ENCODE peak calls at places on chromosome 2, in seven cellular contexts. Y is breast epithelium, V is lower leg skin, N is transverse colon, J is NB4, P is sigmoid colon, Z is suprapubic skin. L is an unnamed sample.

GRCh38 chr2:11621465-11621864 is 48.5 kb downstream of the NTSR2 start:
- DNase-seq in Y (no peak), V (peak), N (no peak), J (no peak), P (no peak), Z (peak), L (no peak)

GRCh38 chr2:189125195-189125594 is 54.4 kb downstream of the COL5A2 start:
- DNase-seq in Y (no peak), V (no peak), N (no peak), J (no peak), P (no peak), Z (no peak), L (no peak)

GRCh38 chr2:240512109-240512485 is 45.7 kb downstream of the ANKMY1 start:
- DNase-seq in Y (peak), V (peak), N (no peak), J (no peak), P (no peak), Z (no peak), L (no peak)

GRCh38 chr2:98308068-98308467 is 38.2 kb upstream of the CNGA3 start:
- DNase-seq in Y (no peak), V (no peak), N (peak), J (no peak), P (no peak), Z (no peak), L (no peak)

GRCh38 chr2:240522406-240522805 is 35.4 kb downstream of the ANKMY1 start:
- DNase-seq in Y (peak), V (peak), N (no peak), J (no peak), P (no peak), Z (no peak), L (no peak)

GRCh38 chr2:234839285-234839684 is 112.5 kb upstream of the SH3BP4 start:
- DNase-seq in Y (no peak), V (no peak), N (no peak), J (no peak), P (no peak), Z (no peak), L (no peak)

GRCh38 chr2:18701981-18702380 is 112.6 kb upstream of the NT5C1B start:
- DNase-seq in Y (no peak), V (no peak), N (no peak), J (no peak), P (no peak), Z (no peak), L (no peak)

GRCh38 chr2:133817680-133818566 is 249.7 kb upstream of the NCKAP5 start:
- DNase-seq in Y (no peak), V (no peak), N (no peak), J (peak), P (no peak), Z (no peak), L (no peak)

GRCh38 chr2:35989523-35989922 is 366.1 kb upstream of the CRIM1 start:
- DNase-seq in Y (no peak), V (no peak), N (no peak), J (peak), P (no peak), Z (no peak), L (no peak)

GRCh38 chr2:31233216-31233615 is 736 bp upstream of the EHD3 start:
- DNase-seq in Y (no peak), V (peak), N (no peak), J (no peak), P (no peak), Z (no peak), L (no peak)

GRCh38 chr2:239538357-239539052 is 137.7 kb upstream of the HDAC4 start:
- DNase-seq in Y (peak), V (no peak), N (no peak), J (no peak), P (peak), Z (no peak), L (no peak)

GRCh38 chr2:56770490-56770889 is 586.7 kb downstream of the CCDC85A start:
- DNase-seq in Y (no peak), V (no peak), N (no peak), J (no peak), P (no peak), Z (no peak), L (no peak)

GRCh38 chr2:73488079-73488478 is 102.4 kb downstream of the ALMS1 start:
- DNase-seq in Y (no peak), V (no peak), N (no peak), J (no peak), P (peak), Z (no peak), L (no peak)

GRCh38 chr2:140882671-140883620 is 1247.9 kb downstream of the LRP1B start:
- DNase-seq in Y (no peak), V (no peak), N (no peak), J (no peak), P (no peak), Z (no peak), L (no peak)

GRCh38 chr2:240507060-240507777 is 50.6 kb downstream of the ANKMY1 start:
- DNase-seq in Y (peak), V (peak), N (no peak), J (no peak), P (no peak), Z (peak), L (no peak)

GRCh38 chr2:109129921-109130725 is 1.1 kb downstream of the SH3RF3 start:
- DNase-seq in Y (no peak), V (peak), N (peak), J (peak), P (peak), Z (peak), L (no peak)

GRCh38 chr2:178282075-178282474 is 87.8 kb downstream of the OSBPL6 start:
- DNase-seq in Y (no peak), V (no peak), N (peak), J (no peak), P (no peak), Z (no peak), L (no peak)

GRCh38 chr2:219574509-219575311 is 2.6 kb downstream of the INHA start:
- DNase-seq in Y (no peak), V (no peak), N (no peak), J (no peak), P (no peak), Z (no peak), L (no peak)

GRCh38 chr2:160394153-160394552 is 99.5 kb downstream of the RBMS1 start:
- DNase-seq in Y (no peak), V (no peak), N (no peak), J (peak), P (no peak), Z (no peak), L (no peak)

GRCh38 chr2:118185210-118186109 is 97.2 kb downstream of the INSIG2 start:
- DNase-seq in Y (peak), V (peak), N (peak), J (peak), P (peak), Z (peak), L (no peak)

GRCh38 chr2:170396799-170397459 is 219.0 kb downstream of the MYO3B start:
- DNase-seq in Y (no peak), V (no peak), N (no peak), J (peak), P (no peak), Z (no peak), L (no peak)

GRCh38 chr2:213251618-213252017 is 32.6 kb upstream of the SPAG16 start:
- DNase-seq in Y (no peak), V (no peak), N (no peak), J (peak), P (no peak), Z (no peak), L (no peak)

GRCh38 chr2:239001794-239002193 is 153.9 kb downstream of the TWIST2 start:
- DNase-seq in Y (no peak), V (peak), N (no peak), J (no peak), P (no peak), Z (no peak), L (no peak)

GRCh38 chr2:196279496-196279895 is 108.1 kb upstream of the STK17B start:
- DNase-seq in Y (no peak), V (no peak), N (no peak), J (no peak), P (no peak), Z (no peak), L (no peak)

GRCh38 chr2:128503358-128504241 is 184.9 kb upstream of the HS6ST1 start:
- DNase-seq in Y (no peak), V (peak), N (no peak), J (no peak), P (no peak), Z (no peak), L (no peak)

GRCh38 chr2:165901996-165902395 is 51.6 kb downstream of the TTC21B start:
- DNase-seq in Y (no peak), V (no peak), N (no peak), J (no peak), P (no peak), Z (no peak), L (no peak)

GRCh38 chr2:238399094-238399493 is 27.6 kb upstream of the ASB1 start:
- DNase-seq in Y (no peak), V (no peak), N (no peak), J (no peak), P (no peak), Z (no peak), L (no peak)

GRCh38 chr2:171431677-171432167 is 2.1 kb downstream of the METTL8 start:
- DNase-seq in Y (no peak), V (no peak), N (no peak), J (no peak), P (no peak), Z (no peak), L (no peak)

GRCh38 chr2:171434671-171434980 is 600 bp downstream of the DCAF17 start:
- DNase-seq in Y (no peak), V (no peak), N (peak), J (no peak), P (peak), Z (no peak), L (no peak)

GRCh38 chr2:171433763-171434670 is at the start of the genes DCAF17 and METTL8:
- DNase-seq in Y (peak), V (peak), N (peak), J (peak), P (peak), Z (peak), L (peak)

GRCh38 chr2:171432206-171432968 is 1.4 kb downstream of the METTL8 start:
- DNase-seq in Y (no peak), V (no peak), N (no peak), J (peak), P (no peak), Z (no peak), L (no peak)

GRCh38 chr2:171432969-171433762 is 624 bp downstream of the METTL8 start:
- DNase-seq in Y (peak), V (no peak), N (peak), J (peak), P (no peak), Z (no peak), L (no peak)
- TF ChIP-seq POLR2A in Y (no peak), V (no peak), N (no peak), J (no peak), P (no peak), Z (no peak), L (no peak)

GRCh38 chr2:9002313-9002636 is 1.2 kb downstream of the MBOAT2 start:
- DNase-seq in Y (no peak), V (no peak), N (no peak), J (no peak), P (no peak), Z (no peak), L (no peak)

GRCh38 chr2:9004338-9005204 is 1.1 kb upstream of the MBOAT2 start:
- DNase-seq in Y (no peak), V (no peak), N (no peak), J (no peak), P (no peak), Z (no peak), L (no peak)

GRCh38 chr2:9002637-9003365 is 683 bp downstream of the MBOAT2 start:
- DNase-seq in Y (no peak), V (peak), N (peak), J (peak), P (peak), Z (peak), L (no peak)

GRCh38 chr2:9003366-9003615 is 193 bp downstream of the MBOAT2 start:
- DNase-seq in Y (no peak), V (no peak), N (no peak), J (no peak), P (peak), Z (no peak), L (no peak)

DNA sequence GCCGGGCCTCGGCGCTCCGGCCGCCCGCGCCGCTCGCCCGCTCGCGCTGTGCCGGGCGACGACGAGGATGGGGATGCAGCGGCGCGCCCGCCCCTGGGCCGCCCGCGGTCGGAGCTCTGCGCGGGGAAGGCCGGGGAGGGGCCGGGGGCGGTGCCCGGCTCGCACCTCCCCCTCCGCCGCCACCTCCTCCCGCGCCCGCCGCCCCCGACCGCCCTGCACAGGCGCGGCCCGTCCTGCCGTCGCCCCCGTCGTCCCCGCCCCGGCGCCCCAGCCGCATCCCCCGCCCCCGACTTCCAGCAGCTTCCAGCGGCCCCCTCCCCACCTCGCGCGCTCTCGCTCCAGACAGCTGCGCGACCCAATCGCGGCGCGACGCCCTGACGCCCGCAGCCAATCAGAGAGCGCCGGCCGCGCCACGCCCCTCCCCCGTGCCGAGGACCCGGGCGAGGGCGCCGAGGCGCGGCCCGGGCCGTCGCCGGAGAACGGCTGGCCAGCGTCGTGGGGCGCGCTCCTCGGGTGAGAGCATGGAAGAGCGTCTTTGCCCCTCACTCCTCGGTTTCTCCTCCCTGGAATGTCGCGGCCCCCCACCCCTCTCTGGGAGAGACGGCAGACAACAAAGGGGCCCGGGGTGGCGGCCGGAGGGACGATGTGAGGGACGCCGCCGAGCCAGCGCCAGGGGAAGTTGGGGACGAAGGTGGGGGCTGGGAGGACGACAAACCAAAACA is at the start of gene MBOAT2:
- DNase-seq in Y (peak), V (peak), N (peak), J (peak), P (peak), Z (peak), L (no peak)
- TF ChIP-seq POLR2A in Y (no peak), V (no peak), N (peak), J (no peak), P (peak), Z (peak), L (peak)

GRCh38 chr2:42859801-42860200 is 67.4 kb upstream of the HAAO start:
- DNase-seq in Y (no peak), V (no peak), N (no peak), J (peak), P (no peak), Z (no peak), L (no peak)
- TF ChIP-seq POLR2A in Y (no peak), V (no peak), N (no peak), J (no peak), P (no peak), Z (no peak), L (no peak)

DNA sequence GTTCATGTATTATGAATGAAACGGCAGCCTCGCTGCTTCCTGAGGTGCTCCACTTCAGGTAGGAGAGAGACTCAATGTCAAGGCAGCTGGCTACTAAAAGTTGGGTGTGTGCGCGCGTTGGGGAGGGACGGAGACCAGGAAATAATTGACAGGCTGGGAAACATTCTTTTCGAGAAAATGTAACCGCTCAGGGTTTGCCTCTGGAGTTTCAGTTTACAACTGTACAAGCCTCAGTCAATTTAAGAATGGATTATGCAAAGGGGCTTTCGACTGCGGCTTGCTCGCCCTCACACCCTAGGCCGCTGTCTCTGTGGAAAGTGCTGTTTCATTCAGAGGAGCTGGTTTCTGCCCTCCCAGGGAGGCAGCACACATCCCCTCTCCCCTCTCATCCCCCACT is 4.4 kb upstream of the SPRED2 start:
- DNase-seq in Y (no peak), V (no peak), N (no peak), J (peak), P (no peak), Z (no peak), L (no peak)
- TF ChIP-seq POLR2A in Y (no peak), V (no peak), N (no peak), J (no peak), P (no peak), Z (no peak), L (no peak)

GRCh38 chr2:181309576-181309975 is 147.6 kb upstream of the ITGA4 start:
- DNase-seq in Y (no peak), V (no peak), N (no peak), J (peak), P (no peak), Z (no peak), L (no peak)
- TF ChIP-seq POLR2A in Y (no peak), V (no peak), N (no peak), J (peak), P (no peak), Z (no peak), L (no peak)

GRCh38 chr2:111185496-111186022 is 64.8 kb downstream of the BCL2L11 start:
- DNase-seq in Y (no peak), V (peak), N (peak), J (no peak), P (no peak), Z (no peak), L (no peak)
- TF ChIP-seq POLR2A in Y (no peak), V (no peak), N (no peak), J (no peak), P (no peak), Z (no peak), L (no peak)

GRCh38 chr2:8119782-8120551 is 561.9 kb upstream of the ID2 start:
- DNase-seq in Y (no peak), V (no peak), N (peak), J (no peak), P (no peak), Z (no peak), L (no peak)
- TF ChIP-seq POLR2A in Y (no peak), V (no peak), N (peak), J (no peak), P (no peak), Z (no peak), L (no peak)

GRCh38 chr2:20525041-20526035 is 78.5 kb downstream of the RHOB start:
- DNase-seq in Y (no peak), V (no peak), N (peak), J (peak), P (peak), Z (no peak), L (no peak)
- TF ChIP-seq POLR2A in Y (no peak), V (no peak), N (no peak), J (no peak), P (no peak), Z (no peak), L (no peak)

GRCh38 chr2:226802573-226802972 is 3.0 kb upstream of the IRS1 start:
- DNase-seq in Y (no peak), V (no peak), N (no peak), J (peak), P (no peak), Z (no peak), L (no peak)

GRCh38 chr2:226799211-226799975 is at the start of gene IRS1:
- DNase-seq in Y (peak), V (peak), N (peak), J (peak), P (peak), Z (no peak), L (no peak)

GRCh38 chr2:226803410-226803809 is 3.8 kb upstream of the IRS1 start:
- DNase-seq in Y (no peak), V (no peak), N (no peak), J (no peak), P (no peak), Z (no peak), L (no peak)

GRCh38 chr2:226799976-226800940 is 638 bp upstream of the IRS1 start:
- DNase-seq in Y (no peak), V (peak), N (peak), J (peak), P (peak), Z (peak), L (no peak)

DNA sequence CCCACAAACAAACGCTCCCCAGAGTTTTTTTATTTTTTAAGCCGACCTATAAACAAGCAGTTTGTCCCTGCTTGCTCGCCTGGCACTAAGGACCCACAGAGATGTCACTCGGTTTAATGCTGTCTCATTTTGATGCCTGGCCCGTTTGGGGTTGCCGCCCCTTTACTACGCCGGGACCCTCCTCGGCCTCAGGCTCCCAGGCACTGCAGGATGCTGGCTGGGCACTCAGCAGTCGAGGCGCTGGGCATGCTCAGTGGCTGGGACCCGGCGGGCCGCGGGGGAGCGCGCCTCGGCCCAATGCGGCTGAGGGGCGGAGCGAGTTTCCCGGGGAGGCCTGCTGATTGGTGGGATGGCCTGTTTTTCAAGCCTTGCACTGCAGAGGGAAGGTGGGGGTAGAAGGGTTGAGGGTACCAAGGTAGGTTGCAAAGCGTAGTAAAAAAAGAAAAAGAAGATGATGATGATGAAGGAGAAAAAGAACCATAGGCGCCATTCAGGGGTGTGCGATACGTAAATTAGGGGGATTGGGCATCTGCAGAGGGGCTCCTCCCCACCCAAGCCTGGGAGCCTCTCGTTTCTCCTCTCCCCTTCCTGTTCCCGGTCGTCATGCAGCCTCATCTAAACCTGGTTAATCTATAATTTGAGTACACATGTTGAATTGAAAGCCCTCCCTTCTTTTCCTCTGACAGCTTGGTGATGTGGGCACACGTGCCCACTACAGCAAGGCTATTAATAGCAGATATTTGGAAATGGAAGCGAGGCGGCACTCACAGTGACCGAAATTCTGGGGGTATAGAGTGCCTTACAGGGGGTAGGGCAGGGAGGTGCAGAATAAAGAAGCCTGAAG is 1.5 kb upstream of the IRS1 start:
- DNase-seq in Y (peak), V (peak), N (peak), J (peak), P (peak), Z (peak), L (no peak)
- TF ChIP-seq POLR2A in Y (no peak), V (no peak), N (peak), J (no peak), P (peak), Z (no peak), L (no peak)

L was measured in esophagus squamous epithelium.